ENCODE peak calls at places on chromosomes 2 and 18, in six cellular contexts. R is right cardiac atrium; M is heart left ventricle; Q is transverse colon; U is PC-3; Y is CD8-positive, alpha-beta T cell. H is an unnamed sample.

GRCh38 chr2:15222856-15223255 is 338.3 kb downstream of the NBAS start:
- DNase-seq in R (no peak), M (no peak), Q (no peak), U (no peak), Y (no peak), H (no peak)

GRCh38 chr2:148483675-148484074 is 160.9 kb upstream of the EPC2 start:
- DNase-seq in R (no peak), M (no peak), Q (no peak), U (no peak), Y (no peak), H (no peak)

GRCh38 chr2:164523026-164523425 is 98.3 kb downstream of the GRB14 start:
- DNase-seq in R (no peak), M (no peak), Q (no peak), U (peak; percentile 47), Y (no peak), H (no peak)

GRCh38 chr18:48832961-48833700 is 117.6 kb downstream of the SMAD7 start:
- DNase-seq in R (peak; percentile 79), M (peak; percentile 48), Q (peak; percentile 74), U (peak; percentile 81), Y (peak; percentile 16), H (no peak)

GRCh38 chr18:13220326-13220991 is 1.9 kb downstream of the LDLRAD4 start:
- DNase-seq in R (peak; percentile 61), M (no peak), Q (peak; percentile 55), U (no peak), Y (no peak), H (no peak)

GRCh38 chr2:190859347-190860297 is 21.0 kb upstream of the GLS start:
- DNase-seq in R (peak; percentile 68), M (no peak), Q (no peak), U (no peak), Y (no peak), H (no peak)

GRCh38 chr2:235162544-235163197 is 210.9 kb downstream of the SH3BP4 start:
- DNase-seq in R (no peak), M (no peak), Q (no peak), U (peak; percentile 19), Y (no peak), H (no peak)

GRCh38 chr2:38516122-38516521 is 86.6 kb downstream of the HNRNPLL start:
- DNase-seq in R (no peak), M (no peak), Q (no peak), U (no peak), Y (no peak), H (no peak)

GRCh38 chr18:63762518-63762917 is 12.7 kb upstream of the SERPINB7 start:
- DNase-seq in R (no peak), M (no peak), Q (no peak), U (peak; percentile 89), Y (no peak), H (no peak)

GRCh38 chr2:201345636-201346213 is 11.4 kb downstream of the FLACC1 start:
- DNase-seq in R (no peak), M (no peak), Q (no peak), U (no peak), Y (no peak), H (no peak)

GRCh38 chr2:39158351-39158750 is 37.5 kb upstream of the SOS1 start:
- DNase-seq in R (no peak), M (no peak), Q (no peak), U (peak; percentile 27), Y (no peak), H (no peak)

GRCh38 chr2:46131-46470 is 204 bp downstream of the FAM110C start:
- DNase-seq in R (no peak), M (no peak), Q (no peak), U (no peak), Y (no peak), H (no peak)

GRCh38 chr2:44748-45341 is 1.5 kb downstream of the FAM110C start:
- DNase-seq in R (no peak), M (no peak), Q (peak; percentile 75), U (peak; percentile 35), Y (no peak), H (no peak)

GRCh38 chr2:47346-48218 is 1.3 kb upstream of the FAM110C start:
- DNase-seq in R (no peak), M (no peak), Q (peak; percentile 38), U (no peak), Y (no peak), H (no peak)

GRCh38 chr2:45342-46130 is 769 bp downstream of the FAM110C start:
- DNase-seq in R (peak; percentile 48), M (no peak), Q (peak; percentile 42), U (peak; percentile 24), Y (no peak), H (no peak)

DNA sequence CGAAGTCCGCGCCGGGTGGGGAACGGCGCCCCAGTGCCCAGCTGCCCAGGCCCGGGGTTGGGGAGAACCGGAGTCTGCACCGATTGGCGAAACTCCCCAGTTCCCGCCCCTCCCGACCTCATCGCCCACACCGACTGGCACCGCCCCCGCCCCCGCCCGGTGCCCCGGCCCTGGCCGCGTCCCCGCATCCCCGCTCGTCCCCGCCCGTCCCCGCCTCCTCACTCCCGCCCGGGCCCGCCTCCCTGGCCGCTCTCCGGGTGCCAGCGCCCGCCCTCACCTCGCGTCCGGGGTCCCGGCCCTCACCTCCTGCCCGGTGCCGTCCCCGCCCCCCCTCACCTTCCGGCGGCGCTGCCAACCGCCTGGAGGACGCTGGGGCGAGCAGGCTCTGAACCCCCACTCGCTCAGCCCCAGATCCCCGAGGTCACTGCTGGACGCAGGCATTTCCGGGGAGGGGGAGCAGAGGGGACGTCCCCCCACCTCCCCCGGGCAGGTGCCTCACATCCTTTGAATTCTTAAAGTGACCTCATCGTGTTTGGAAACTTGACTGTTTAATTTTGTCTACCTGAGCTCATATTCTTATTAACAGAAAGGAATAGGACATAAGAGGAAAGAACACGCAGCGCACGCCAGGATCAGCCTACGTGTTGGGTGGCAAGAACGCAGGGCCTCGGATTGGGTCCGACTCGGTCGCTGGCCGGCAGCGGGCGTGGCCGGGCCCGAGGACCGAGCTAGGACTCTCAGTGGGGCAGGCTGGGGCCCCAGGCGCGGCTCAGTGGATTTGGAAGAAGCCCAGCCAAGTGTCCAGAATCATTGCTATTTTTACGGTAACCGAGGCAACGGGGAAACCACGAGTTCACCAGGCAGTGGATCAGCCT is at the start of gene FAM110C:
- DNase-seq in R (peak; percentile 88), M (peak; percentile 74), Q (peak; percentile 93), U (peak; percentile 74), Y (peak; percentile 52), H (no peak)
- H3K27ac ChIP-seq in R (peak within 1 kb of the TSS; percentile 67), M (peak within 1 kb of the TSS; percentile 81), Q (peak within 1 kb of the TSS; percentile 88), U (peak within 1 kb of the TSS; percentile 76), Y (no peak within 1 kb of the TSS), H (no peak within 1 kb of the TSS)

GRCh38 chr2:112724611-112725525 is 4.0 kb downstream of the NT5DC4 start:
- DNase-seq in R (no peak), M (no peak), Q (no peak), U (peak; percentile 35), Y (no peak), H (no peak)
- H3K27ac ChIP-seq in R (no peak overlapping the region), M (no peak overlapping the region), Q (no peak overlapping the region), U (peak overlapping the region; percentile 82), Y (no peak overlapping the region), H (no peak overlapping the region)

GRCh38 chr2:43328157-43328556 is 101.8 kb upstream of the ZFP36L2 start:
- DNase-seq in R (no peak), M (peak; percentile 23), Q (no peak), U (no peak), Y (no peak), H (no peak)

GRCh38 chr2:43325448-43325811 is 99.0 kb upstream of the ZFP36L2 start:
- DNase-seq in R (no peak), M (no peak), Q (no peak), U (no peak), Y (no peak), H (no peak)

GRCh38 chr2:43327119-43327518 is 100.7 kb upstream of the ZFP36L2 start:
- DNase-seq in R (no peak), M (peak; percentile 11), Q (no peak), U (no peak), Y (no peak), H (no peak)

GRCh38 chr2:43324589-43325447 is 98.4 kb upstream of the ZFP36L2 start:
- DNase-seq in R (peak; percentile 86), M (peak; percentile 38), Q (no peak), U (no peak), Y (no peak), H (no peak)

DNA sequence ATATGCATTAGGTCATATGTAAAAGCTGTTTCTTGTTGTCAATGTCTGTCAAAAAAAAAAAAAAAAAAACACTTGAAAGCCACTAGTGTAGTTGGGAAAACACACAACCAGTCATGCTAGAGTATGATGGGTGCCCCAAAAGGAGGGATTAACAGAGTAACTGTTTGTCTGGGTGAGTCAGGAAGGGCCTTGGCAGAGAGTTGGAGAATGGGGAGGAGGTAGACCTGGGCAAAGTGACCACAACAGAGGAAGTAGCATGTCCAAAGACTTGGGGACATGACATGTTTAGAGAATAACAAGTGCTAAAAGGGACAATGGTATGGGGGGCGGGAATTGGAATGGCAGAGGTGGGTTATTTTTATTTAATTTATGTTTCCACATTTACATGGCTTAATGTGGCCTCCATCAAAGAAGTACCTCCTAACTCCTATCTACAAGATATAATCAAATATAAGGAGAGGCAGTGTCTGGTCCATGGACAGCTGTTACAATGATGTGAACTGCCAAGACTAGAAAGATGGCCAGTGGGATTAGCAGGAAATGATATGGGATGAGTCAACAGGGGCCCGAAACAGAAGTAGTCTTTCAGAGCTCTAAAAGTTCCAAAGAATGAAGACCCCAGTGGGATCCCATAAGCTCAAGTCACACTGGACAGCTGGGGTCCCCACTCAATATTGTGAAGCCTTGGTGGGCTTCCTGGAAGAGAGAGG is 99.9 kb upstream of the ZFP36L2 start:
- DNase-seq in R (no peak), M (peak; percentile 7), Q (no peak), U (peak; percentile 73), Y (no peak), H (no peak)
- H3K27ac ChIP-seq in R (no peak overlapping the region), M (peak overlapping the region; percentile 74), Q (peak overlapping the region; percentile 84), U (no peak overlapping the region), Y (no peak overlapping the region), H (no peak overlapping the region)

GRCh38 chr2:172439911-172440310 is 12.5 kb downstream of the ITGA6 start:
- DNase-seq in R (no peak), M (no peak), Q (no peak), U (no peak), Y (no peak), H (no peak)
- H3K27ac ChIP-seq in R (no peak overlapping the region), M (no peak overlapping the region), Q (peak overlapping the region; percentile 59), U (peak overlapping the region; percentile 97), Y (no peak overlapping the region), H (no peak overlapping the region)

DNA sequence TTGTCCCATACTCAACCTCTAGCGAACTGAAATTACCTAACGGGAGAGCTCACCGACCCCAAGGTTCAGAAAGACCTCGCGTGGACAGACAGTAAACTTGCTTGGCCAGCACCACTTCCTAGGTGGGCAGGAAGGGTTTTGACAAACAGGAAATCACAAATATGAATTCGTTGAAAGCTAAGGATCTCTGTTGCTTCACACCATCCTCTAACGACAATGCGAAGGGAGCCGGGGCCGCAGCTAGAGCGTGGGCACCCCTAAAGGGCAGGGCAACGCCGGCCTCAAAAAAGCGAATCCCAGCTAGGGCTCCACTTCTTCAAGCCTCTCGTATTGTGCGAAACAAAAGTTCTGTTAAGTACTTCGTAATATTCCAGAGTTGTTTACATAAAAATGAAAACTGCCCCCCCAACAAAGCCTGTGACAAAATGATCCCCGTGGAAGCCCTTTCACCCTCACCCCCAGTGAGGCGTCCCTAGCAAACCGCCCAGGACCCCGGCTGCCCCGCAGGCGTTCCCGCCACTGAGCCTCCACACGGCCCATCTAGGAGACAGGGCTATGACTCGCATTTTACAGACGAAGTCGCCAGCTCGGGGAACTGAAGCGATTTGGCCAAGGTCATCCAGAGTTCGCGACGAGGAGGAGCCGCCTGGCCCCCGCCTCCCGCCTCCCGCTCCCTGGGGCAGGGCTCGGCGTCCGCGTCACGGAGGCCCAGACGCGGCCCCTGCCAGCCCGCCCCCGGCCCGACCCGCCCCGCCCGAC is 548 bp downstream of the KANSL3 start:
- DNase-seq in R (peak; percentile 96), M (peak; percentile 91), Q (peak; percentile 89), U (peak; percentile 84), Y (peak; percentile 77), H (peak; percentile 63)
- H3K27ac ChIP-seq in R (peak overlapping the region; percentile 82), M (peak overlapping the region; percentile 99), Q (peak overlapping the region; percentile 89), U (peak overlapping the region; percentile 77), Y (peak overlapping the region; percentile 83), H (peak overlapping the region; percentile 74)

GRCh38 chr2:72149556-72150156 is 2.0 kb upstream of the CYP26B1 start:
- DNase-seq in R (peak; percentile 70), M (peak; percentile 20), Q (no peak), U (no peak), Y (peak; percentile 9), H (no peak)
- H3K27ac ChIP-seq in R (no peak overlapping the region), M (no peak overlapping the region), Q (no peak overlapping the region), U (no peak overlapping the region), Y (no peak overlapping the region), H (no peak overlapping the region)